ENCODE peak calls at places on chromosomes 3 and 15, in ten cellular contexts. One of them, this sample, is unnamed. For H3K4me1, the result is how much of the 10 kb centered on the place peaks cover.

GRCh38 chr3:125194849-125195601 is 17.5 kb downstream of the SLC12A8 start:
- DNase-seq in heart left ventricle: no peak
- DNase-seq in heart right ventricle: no peak
- DNase-seq in body of pancreas: no peak
- DNase-seq in H1: no peak
- DNase-seq in psoas muscle: no peak
- DNase-seq in right lobe of liver: no peak
- DNase-seq in uterus: no peak
- DNase-seq in HCT116: no peak
- DNase-seq in astrocyte: peak
- DNase-seq in this sample: peak

GRCh38 chr3:10145685-10146084 is 4.1 kb downstream of the VHL start:
- DNase-seq in astrocyte: no peak
- DNase-seq in right lobe of liver: no peak
- DNase-seq in body of pancreas: no peak
- DNase-seq in heart left ventricle: no peak
- DNase-seq in HCT116: no peak
- DNase-seq in uterus: no peak
- DNase-seq in psoas muscle: no peak
- DNase-seq in H1: no peak
- DNase-seq in heart right ventricle: no peak
- DNase-seq in this sample: no peak

GRCh38 chr3:57556459-57557087 is 499 bp downstream of the PDE12 start:
- DNase-seq in astrocyte: peak
- DNase-seq in right lobe of liver: peak
- DNase-seq in psoas muscle: peak
- DNase-seq in H1: peak
- DNase-seq in heart left ventricle: no peak
- DNase-seq in uterus: no peak
- DNase-seq in body of pancreas: peak
- DNase-seq in heart right ventricle: peak
- DNase-seq in HCT116: no peak
- DNase-seq in this sample: peak

GRCh38 chr3:94772402-94772801 is 709.5 kb downstream of the NSUN3 start:
- DNase-seq in uterus: no peak
- DNase-seq in psoas muscle: no peak
- DNase-seq in H1: no peak
- DNase-seq in right lobe of liver: no peak
- DNase-seq in astrocyte: no peak
- DNase-seq in heart right ventricle: no peak
- DNase-seq in heart left ventricle: no peak
- DNase-seq in body of pancreas: no peak
- DNase-seq in HCT116: no peak
- DNase-seq in this sample: no peak

GRCh38 chr3:130820976-130821375 is 72.9 kb upstream of the ATP2C1 start:
- DNase-seq in astrocyte: peak
- DNase-seq in heart left ventricle: no peak
- DNase-seq in right lobe of liver: no peak
- DNase-seq in uterus: no peak
- DNase-seq in psoas muscle: no peak
- DNase-seq in HCT116: peak
- DNase-seq in body of pancreas: peak
- DNase-seq in H1: no peak
- DNase-seq in heart right ventricle: no peak
- DNase-seq in this sample: peak

GRCh38 chr3:21297304-21297703 is 453.7 kb downstream of the ZNF385D start:
- DNase-seq in HCT116: no peak
- DNase-seq in psoas muscle: no peak
- DNase-seq in right lobe of liver: no peak
- DNase-seq in heart left ventricle: no peak
- DNase-seq in H1: no peak
- DNase-seq in heart right ventricle: no peak
- DNase-seq in body of pancreas: no peak
- DNase-seq in uterus: no peak
- DNase-seq in astrocyte: no peak
- DNase-seq in this sample: no peak

GRCh38 chr15:52778457-52778856 is 11.7 kb downstream of the ONECUT1 start:
- DNase-seq in body of pancreas: no peak
- DNase-seq in H1: peak
- DNase-seq in heart left ventricle: no peak
- DNase-seq in astrocyte: no peak
- DNase-seq in psoas muscle: no peak
- DNase-seq in heart right ventricle: no peak
- DNase-seq in right lobe of liver: no peak
- DNase-seq in HCT116: no peak
- DNase-seq in uterus: no peak
- DNase-seq in this sample: no peak

GRCh38 chr3:136093771-136094170 is 102.4 kb downstream of the MSL2 start:
- DNase-seq in body of pancreas: no peak
- DNase-seq in H1: no peak
- DNase-seq in astrocyte: no peak
- DNase-seq in HCT116: no peak
- DNase-seq in heart left ventricle: no peak
- DNase-seq in right lobe of liver: no peak
- DNase-seq in heart right ventricle: no peak
- DNase-seq in uterus: no peak
- DNase-seq in psoas muscle: no peak
- DNase-seq in this sample: no peak

GRCh38 chr3:102174832-102175374 is 259.9 kb upstream of the ZPLD1 start:
- DNase-seq in H1: no peak
- DNase-seq in heart right ventricle: no peak
- DNase-seq in uterus: no peak
- DNase-seq in body of pancreas: no peak
- DNase-seq in astrocyte: peak
- DNase-seq in psoas muscle: no peak
- DNase-seq in right lobe of liver: no peak
- DNase-seq in HCT116: no peak
- DNase-seq in heart left ventricle: no peak
- DNase-seq in this sample: no peak

GRCh38 chr3:104870276-104870675 is 496.4 kb upstream of the ALCAM start:
- DNase-seq in heart right ventricle: no peak
- DNase-seq in H1: no peak
- DNase-seq in HCT116: no peak
- DNase-seq in heart left ventricle: no peak
- DNase-seq in right lobe of liver: no peak
- DNase-seq in uterus: no peak
- DNase-seq in astrocyte: no peak
- DNase-seq in psoas muscle: no peak
- DNase-seq in body of pancreas: no peak
- DNase-seq in this sample: no peak

GRCh38 chr3:151439652-151440125 is 21.2 kb downstream of the IGSF10 start:
- DNase-seq in body of pancreas: peak
- DNase-seq in heart right ventricle: no peak
- DNase-seq in psoas muscle: no peak
- DNase-seq in H1: no peak
- DNase-seq in HCT116: peak
- DNase-seq in astrocyte: peak
- DNase-seq in heart left ventricle: no peak
- DNase-seq in right lobe of liver: no peak
- DNase-seq in uterus: no peak
- DNase-seq in this sample: peak

GRCh38 chr3:172918165-172918564 is 167.6 kb downstream of the ECT2 start:
- DNase-seq in astrocyte: peak
- DNase-seq in heart left ventricle: no peak
- DNase-seq in uterus: no peak
- DNase-seq in H1: no peak
- DNase-seq in right lobe of liver: peak
- DNase-seq in body of pancreas: no peak
- DNase-seq in HCT116: no peak
- DNase-seq in psoas muscle: no peak
- DNase-seq in heart right ventricle: no peak
- DNase-seq in this sample: peak

GRCh38 chr3:4986611-4987373 is 7.6 kb downstream of the BHLHE40 start:
- DNase-seq in heart right ventricle: peak
- DNase-seq in uterus: peak
- DNase-seq in HCT116: peak
- DNase-seq in astrocyte: peak
- DNase-seq in right lobe of liver: peak
- DNase-seq in H1: peak
- DNase-seq in psoas muscle: peak
- DNase-seq in body of pancreas: peak
- DNase-seq in heart left ventricle: peak
- DNase-seq in this sample: peak

GRCh38 chr3:139288266-139288821 is 55.5 kb upstream of the MRPS22 start:
- DNase-seq in body of pancreas: peak
- DNase-seq in psoas muscle: no peak
- DNase-seq in heart right ventricle: peak
- DNase-seq in uterus: peak
- DNase-seq in H1: no peak
- DNase-seq in astrocyte: no peak
- DNase-seq in heart left ventricle: peak
- DNase-seq in HCT116: no peak
- DNase-seq in right lobe of liver: peak
- DNase-seq in this sample: peak

GRCh38 chr3:135970500-135971116 is 5.1 kb downstream of the PPP2R3A start:
- DNase-seq in heart left ventricle: no peak
- DNase-seq in right lobe of liver: no peak
- DNase-seq in heart right ventricle: no peak
- DNase-seq in body of pancreas: no peak
- DNase-seq in astrocyte: peak
- DNase-seq in uterus: no peak
- DNase-seq in psoas muscle: no peak
- DNase-seq in H1: no peak
- DNase-seq in HCT116: no peak
- DNase-seq in this sample: peak

GRCh38 chr3:99846472-99846871 is 28.8 kb downstream of the CMSS1 start:
- DNase-seq in astrocyte: peak
- DNase-seq in heart left ventricle: no peak
- DNase-seq in body of pancreas: no peak
- DNase-seq in H1: no peak
- DNase-seq in HCT116: no peak
- DNase-seq in heart right ventricle: no peak
- DNase-seq in uterus: peak
- DNase-seq in psoas muscle: no peak
- DNase-seq in right lobe of liver: no peak
- DNase-seq in this sample: no peak

DNA sequence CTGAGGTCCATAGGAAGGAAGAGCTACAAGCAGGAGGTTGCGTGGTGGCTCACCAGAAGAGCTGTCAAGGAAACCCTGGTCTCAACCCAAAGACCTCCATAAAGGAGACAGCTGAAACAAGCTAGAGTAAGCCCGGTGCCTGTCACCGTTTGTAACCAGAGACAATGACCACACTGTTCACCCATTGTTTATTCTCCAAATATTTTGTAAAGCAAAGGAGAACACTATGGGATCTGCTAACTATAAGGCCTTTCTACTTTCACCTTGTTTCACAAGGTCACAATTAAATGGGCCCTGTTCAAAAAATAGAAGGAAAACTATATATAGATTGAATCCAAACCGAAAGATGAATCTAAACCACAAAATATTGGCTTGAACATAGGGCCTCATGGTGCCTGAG is 128.9 kb upstream of the TPRG1 start:
- DNase-seq in uterus: no peak
- DNase-seq in body of pancreas: no peak
- DNase-seq in astrocyte: no peak
- DNase-seq in right lobe of liver: no peak
- DNase-seq in heart left ventricle: no peak
- DNase-seq in H1: no peak
- DNase-seq in HCT116: no peak
- DNase-seq in psoas muscle: no peak
- DNase-seq in heart right ventricle: no peak
- DNase-seq in this sample: no peak
- TF ChIP-seq CTCF in uterus: no peak
- TF ChIP-seq CTCF in body of pancreas: no peak
- TF ChIP-seq CTCF in astrocyte: no peak
- TF ChIP-seq CTCF in right lobe of liver: no peak
- TF ChIP-seq CTCF in heart left ventricle: no peak
- TF ChIP-seq CTCF in H1: no peak
- TF ChIP-seq CTCF in HCT116: no peak
- TF ChIP-seq CTCF in psoas muscle: no peak
- TF ChIP-seq CTCF in heart right ventricle: no peak
- TF ChIP-seq CTCF in this sample: no peak

DNA sequence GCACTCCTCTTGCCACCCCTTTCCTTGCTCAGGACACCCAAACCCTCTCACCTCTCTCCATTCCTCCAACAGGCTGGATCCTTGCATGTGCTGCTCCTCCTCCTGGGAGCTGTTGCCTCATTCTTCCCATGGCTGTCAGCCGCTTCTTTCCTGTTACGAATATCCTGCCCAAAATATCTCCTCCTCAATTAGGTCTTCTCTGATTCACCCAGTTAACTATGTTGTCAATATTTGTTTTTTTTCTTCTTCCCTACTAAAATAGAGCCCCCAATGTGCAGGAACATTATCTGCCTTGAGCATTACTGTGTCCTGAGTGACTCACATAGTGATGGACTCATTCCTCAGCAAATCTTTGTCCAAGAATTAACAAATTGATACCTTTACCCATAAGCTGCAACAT is 357.2 kb downstream of the CLSTN2 start:
- DNase-seq in HCT116: no peak
- DNase-seq in heart left ventricle: no peak
- DNase-seq in heart right ventricle: no peak
- DNase-seq in right lobe of liver: no peak
- DNase-seq in psoas muscle: no peak
- DNase-seq in uterus: no peak
- DNase-seq in body of pancreas: no peak
- DNase-seq in H1: no peak
- DNase-seq in astrocyte: peak
- DNase-seq in this sample: no peak
- H3K4me1 ChIP-seq in HCT116: under half
- H3K4me1 ChIP-seq in heart left ventricle: under half
- H3K4me1 ChIP-seq in heart right ventricle: under half
- H3K4me1 ChIP-seq in right lobe of liver: under half
- H3K4me1 ChIP-seq in psoas muscle: under half
- H3K4me1 ChIP-seq in uterus: under half
- H3K4me1 ChIP-seq in body of pancreas: under half
- H3K4me1 ChIP-seq in H1: under half
- H3K4me1 ChIP-seq in astrocyte: under half
- H3K4me1 ChIP-seq in this sample: under half

GRCh38 chr15:66770518-66771350 is 68.7 kb downstream of the SMAD6 start:
- DNase-seq in body of pancreas: no peak
- DNase-seq in right lobe of liver: no peak
- DNase-seq in uterus: no peak
- DNase-seq in heart right ventricle: no peak
- DNase-seq in psoas muscle: peak
- DNase-seq in H1: no peak
- DNase-seq in astrocyte: no peak
- DNase-seq in HCT116: no peak
- DNase-seq in heart left ventricle: no peak
- DNase-seq in this sample: no peak
- H3K4me3 ChIP-seq in body of pancreas: no peak
- H3K4me3 ChIP-seq in right lobe of liver: no peak
- H3K4me3 ChIP-seq in uterus: no peak
- H3K4me3 ChIP-seq in heart right ventricle: no peak
- H3K4me3 ChIP-seq in psoas muscle: no peak
- H3K4me3 ChIP-seq in H1: no peak
- H3K4me3 ChIP-seq in astrocyte: no peak
- H3K4me3 ChIP-seq in HCT116: no peak
- H3K4me3 ChIP-seq in heart left ventricle: no peak
- H3K4me3 ChIP-seq in this sample: no peak

GRCh38 chr15:29749365-29750086 is 72.7 kb downstream of the TJP1 start:
- DNase-seq in astrocyte: no peak
- DNase-seq in right lobe of liver: no peak
- DNase-seq in body of pancreas: no peak
- DNase-seq in uterus: no peak
- DNase-seq in psoas muscle: no peak
- DNase-seq in H1: no peak
- DNase-seq in HCT116: no peak
- DNase-seq in heart right ventricle: no peak
- DNase-seq in heart left ventricle: no peak
- DNase-seq in this sample: no peak

GRCh38 chr15:29750754-29751153 is 71.5 kb downstream of the TJP1 start:
- DNase-seq in HCT116: no peak
- DNase-seq in right lobe of liver: no peak
- DNase-seq in psoas muscle: no peak
- DNase-seq in H1: no peak
- DNase-seq in heart left ventricle: no peak
- DNase-seq in heart right ventricle: no peak
- DNase-seq in body of pancreas: no peak
- DNase-seq in uterus: no peak
- DNase-seq in astrocyte: no peak
- DNase-seq in this sample: peak

GRCh38 chr15:29747837-29748417 is 74.3 kb downstream of the TJP1 start:
- DNase-seq in uterus: no peak
- DNase-seq in heart right ventricle: no peak
- DNase-seq in HCT116: peak
- DNase-seq in right lobe of liver: no peak
- DNase-seq in H1: no peak
- DNase-seq in astrocyte: no peak
- DNase-seq in body of pancreas: no peak
- DNase-seq in heart left ventricle: no peak
- DNase-seq in psoas muscle: no peak
- DNase-seq in this sample: peak
- TF ChIP-seq CTCF in uterus: peak
- TF ChIP-seq CTCF in heart right ventricle: peak
- TF ChIP-seq CTCF in HCT116: peak
- TF ChIP-seq CTCF in right lobe of liver: peak
- TF ChIP-seq CTCF in H1: no peak
- TF ChIP-seq CTCF in astrocyte: peak
- TF ChIP-seq CTCF in body of pancreas: peak
- TF ChIP-seq CTCF in heart left ventricle: peak
- TF ChIP-seq CTCF in psoas muscle: peak
- TF ChIP-seq CTCF in this sample: peak

This sample was measured in cardiac muscle cell.